ENCODE peak calls at places on chromosomes 12 and 14, in five cellular contexts. One of them, this sample, is unnamed.
A peak's percentile ranks its signal among the peaks of the same experiment; 100 is the strongest.

GRCh38 chr14:52917732-52918131 is 33.1 kb downstream of the FERMT2 start:
- DNase-seq in K562: no peak
- DNase-seq in stomach: no peak
- DNase-seq in tibial nerve: no peak
- DNase-seq in A549: no peak
- DNase-seq in this sample: no peak

GRCh38 chr14:90213099-90213748 is 43.1 kb upstream of the PSMC1 start:
- DNase-seq in K562: no peak
- DNase-seq in stomach: no peak
- DNase-seq in tibial nerve: no peak
- DNase-seq in A549: no peak
- DNase-seq in this sample: no peak

GRCh38 chr12:93922583-93923006 is 225.8 kb upstream of the PLXNC1 start:
- DNase-seq in K562: peak; percentile 34
- DNase-seq in stomach: no peak
- DNase-seq in tibial nerve: no peak
- DNase-seq in A549: peak; percentile 79
- DNase-seq in this sample: no peak

GRCh38 chr14:101070540-101071492 is 167.3 kb upstream of the RTL1 start:
- DNase-seq in K562: no peak
- DNase-seq in stomach: peak; percentile 5
- DNase-seq in tibial nerve: peak; percentile 7
- DNase-seq in A549: no peak
- DNase-seq in this sample: peak; percentile 5

GRCh38 chr14:76904100-76904739 is 78.0 kb downstream of the LRRC74A start:
- DNase-seq in K562: no peak
- DNase-seq in stomach: no peak
- DNase-seq in tibial nerve: no peak
- DNase-seq in A549: peak; percentile 80
- DNase-seq in this sample: peak; percentile 32

GRCh38 chr12:100672075-100672592 is 98.7 kb downstream of the GAS2L3 start:
- DNase-seq in K562: peak; percentile 55
- DNase-seq in stomach: no peak
- DNase-seq in tibial nerve: no peak
- DNase-seq in A549: peak; percentile 29
- DNase-seq in this sample: peak; percentile 15

GRCh38 chr14:103384450-103385152 is 614 bp upstream of the MARK3 start:
- DNase-seq in K562: no peak
- DNase-seq in stomach: no peak
- DNase-seq in tibial nerve: no peak
- DNase-seq in A549: no peak
- DNase-seq in this sample: no peak

GRCh38 chr14:58356268-58356667 is 39.5 kb upstream of the TOMM20L start:
- DNase-seq in K562: no peak
- DNase-seq in stomach: no peak
- DNase-seq in tibial nerve: no peak
- DNase-seq in A549: no peak
- DNase-seq in this sample: no peak

GRCh38 chr12:119222222-119222951 is 43.7 kb downstream of the HSPB8 start:
- DNase-seq in K562: no peak
- DNase-seq in stomach: no peak
- DNase-seq in tibial nerve: no peak
- DNase-seq in A549: no peak
- DNase-seq in this sample: no peak

GRCh38 chr14:21070083-21070609 is at the start of gene ARHGEF40:
- DNase-seq in K562: peak; percentile 58
- DNase-seq in stomach: peak; percentile 74
- DNase-seq in tibial nerve: peak; percentile 46
- DNase-seq in A549: no peak
- DNase-seq in this sample: peak; percentile 69

GRCh38 chr12:27965966-27966365 is 6.6 kb downstream of the PTHLH start:
- DNase-seq in K562: no peak
- DNase-seq in stomach: no peak
- DNase-seq in tibial nerve: no peak
- DNase-seq in A549: no peak
- DNase-seq in this sample: no peak

GRCh38 chr14:64761441-64762043 is 57.3 kb downstream of the PLEKHG3 start:
- DNase-seq in K562: no peak
- DNase-seq in stomach: no peak
- DNase-seq in tibial nerve: no peak
- DNase-seq in A549: no peak
- DNase-seq in this sample: no peak

GRCh38 chr14:95250126-95250824 is 69.4 kb downstream of the CLMN start:
- DNase-seq in K562: no peak
- DNase-seq in stomach: peak; percentile 16
- DNase-seq in tibial nerve: no peak
- DNase-seq in A549: no peak
- DNase-seq in this sample: no peak

GRCh38 chr14:79082883-79083282 is 912.7 kb downstream of the NRXN3 start:
- DNase-seq in K562: no peak
- DNase-seq in stomach: no peak
- DNase-seq in tibial nerve: no peak
- DNase-seq in A549: no peak
- DNase-seq in this sample: no peak

GRCh38 chr14:22469541-22470303 is 119.3 kb downstream of the DAD1 start:
- DNase-seq in K562: no peak
- DNase-seq in stomach: no peak
- DNase-seq in tibial nerve: no peak
- DNase-seq in A549: no peak
- DNase-seq in this sample: no peak

GRCh38 chr12:124753993-124754392 is 109.7 kb downstream of the SCARB1 start:
- DNase-seq in K562: no peak
- DNase-seq in stomach: no peak
- DNase-seq in tibial nerve: no peak
- DNase-seq in A549: no peak
- DNase-seq in this sample: no peak

GRCh38 chr12:124755801-124756148 is 107.9 kb downstream of the SCARB1 start:
- DNase-seq in K562: no peak
- DNase-seq in stomach: no peak
- DNase-seq in tibial nerve: no peak
- DNase-seq in A549: no peak
- DNase-seq in this sample: no peak

GRCh38 chr12:124754491-124754890 is 109.2 kb downstream of the SCARB1 start:
- DNase-seq in K562: no peak
- DNase-seq in stomach: no peak
- DNase-seq in tibial nerve: no peak
- DNase-seq in A549: no peak
- DNase-seq in this sample: no peak

GRCh38 chr12:124756151-124756550 is 107.5 kb downstream of the SCARB1 start:
- DNase-seq in K562: no peak
- DNase-seq in stomach: no peak
- DNase-seq in tibial nerve: no peak
- DNase-seq in A549: no peak
- DNase-seq in this sample: no peak

DNA sequence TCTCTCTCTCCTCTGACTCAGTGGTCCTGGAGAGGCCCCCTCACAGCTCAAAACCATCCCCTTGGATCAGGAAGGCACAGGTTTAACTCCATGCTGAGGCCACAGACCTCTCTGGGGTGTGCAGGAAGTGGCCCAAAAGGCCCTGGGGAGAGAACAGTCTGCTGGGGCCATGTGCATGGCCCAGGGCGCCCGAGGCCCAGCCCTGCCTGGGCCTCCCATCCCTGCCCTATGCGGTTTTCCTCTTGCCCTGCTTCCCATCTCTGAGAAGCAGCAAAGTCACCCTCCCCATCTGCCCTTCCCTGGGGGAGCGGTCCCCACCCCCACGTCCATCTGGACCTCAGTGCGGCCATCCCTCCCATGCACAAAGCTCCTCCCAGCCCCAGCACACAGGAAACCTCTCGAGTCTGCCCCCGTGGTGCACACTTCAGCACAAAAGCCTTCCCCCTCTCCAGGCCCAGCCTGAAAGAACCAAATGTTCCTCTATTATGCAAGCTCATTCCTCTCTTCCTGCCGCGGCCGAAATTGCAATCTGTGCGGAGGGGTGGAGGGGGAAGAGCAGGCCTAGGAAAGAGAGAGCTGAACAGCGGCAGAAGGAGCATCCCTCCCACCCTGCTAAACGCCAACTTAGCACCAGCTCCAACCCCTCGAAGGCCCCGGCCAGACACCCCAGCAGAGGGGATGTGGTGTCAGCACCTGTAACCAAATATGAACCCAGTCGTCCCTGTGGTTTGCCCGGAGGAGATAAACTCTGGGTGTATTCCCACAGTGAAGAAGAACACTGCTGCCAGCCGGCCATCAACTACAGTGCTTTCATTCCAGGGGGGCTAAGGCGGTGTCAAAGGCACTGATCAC is 108.5 kb downstream of the SCARB1 start:
- DNase-seq in K562: no peak
- DNase-seq in stomach: peak; percentile 46
- DNase-seq in tibial nerve: peak; percentile 84
- DNase-seq in A549: no peak
- DNase-seq in this sample: peak; percentile 73
- TF ChIP-seq POLR2A in K562: no peak
- TF ChIP-seq POLR2A in stomach: no peak
- TF ChIP-seq POLR2A in tibial nerve: no peak
- TF ChIP-seq POLR2A in A549: no peak
- TF ChIP-seq POLR2A in this sample: no peak

DNA sequence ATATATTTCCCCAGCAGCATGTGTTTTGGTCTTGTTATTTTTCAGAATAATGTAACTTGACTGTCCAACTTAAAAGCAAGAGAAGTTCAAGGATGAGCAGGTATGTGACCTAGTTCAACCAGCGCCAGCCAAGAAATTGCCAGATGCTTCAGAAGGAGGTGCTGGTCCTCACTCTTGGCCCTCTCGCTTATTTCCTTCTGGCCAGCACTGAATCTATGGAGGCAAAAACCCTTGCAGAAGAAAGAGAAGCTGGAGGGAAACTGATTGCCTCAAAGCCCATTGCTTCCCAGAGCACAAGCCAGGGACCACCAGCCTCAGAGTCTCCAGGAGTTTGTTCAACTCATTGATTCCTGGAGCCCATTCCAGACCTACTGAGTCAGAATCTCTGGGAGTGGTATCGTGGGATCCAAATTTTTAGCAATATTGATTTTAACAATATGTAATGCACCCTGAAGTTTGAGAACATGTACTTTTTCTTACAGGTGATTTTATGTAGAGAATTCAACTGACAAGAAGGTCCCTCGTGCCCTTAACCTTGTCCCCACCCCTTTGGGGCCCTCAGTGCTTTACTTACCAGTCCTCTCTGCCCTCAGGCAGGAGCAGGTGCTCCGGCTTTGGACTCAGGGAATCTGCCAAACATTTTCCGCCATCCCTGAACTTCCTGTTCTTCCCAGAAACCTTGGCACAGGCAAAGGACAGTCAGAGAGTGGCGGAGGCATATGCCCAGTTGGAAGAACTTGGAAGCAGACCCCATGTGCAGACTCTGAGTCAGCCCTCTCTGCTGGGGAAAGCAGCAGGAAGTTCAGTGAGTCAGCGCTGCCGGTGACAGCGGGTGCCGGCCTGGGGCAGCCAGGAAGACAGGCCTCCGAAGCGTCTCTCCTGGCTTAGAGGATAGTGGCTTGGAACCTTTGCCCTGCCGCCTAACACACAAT is 10.3 kb downstream of the BEST3 start:
- DNase-seq in K562: peak; percentile 76
- DNase-seq in stomach: peak; percentile 31
- DNase-seq in tibial nerve: no peak
- DNase-seq in A549: peak; percentile 91
- DNase-seq in this sample: peak; percentile 21
- TF ChIP-seq EP300 in K562: no peak
- TF ChIP-seq EP300 in stomach: no peak
- TF ChIP-seq EP300 in tibial nerve: no peak
- TF ChIP-seq EP300 in A549: peak; percentile 16
- TF ChIP-seq EP300 in this sample: no peak

GRCh38 chr12:120711411-120711810 is 1.2 kb downstream of the UNC119B start:
- DNase-seq in K562: no peak
- DNase-seq in stomach: no peak
- DNase-seq in tibial nerve: no peak
- DNase-seq in A549: no peak
- DNase-seq in this sample: no peak
- H3K27ac ChIP-seq in K562: no peak overlapping the region
- H3K27ac ChIP-seq in stomach: peak overlapping the region; percentile 91
- H3K27ac ChIP-seq in tibial nerve: peak overlapping the region; percentile 85
- H3K27ac ChIP-seq in A549: peak overlapping the region; percentile 85
- H3K27ac ChIP-seq in this sample: peak overlapping the region; percentile 90

GRCh38 chr12:116525418-116526001 is 33.7 kb upstream of the MAP1LC3B2 start:
- DNase-seq in K562: no peak
- DNase-seq in stomach: peak; percentile 80
- DNase-seq in tibial nerve: peak; percentile 40
- DNase-seq in A549: peak; percentile 87
- DNase-seq in this sample: peak; percentile 45
- TF ChIP-seq POLR2A in K562: no peak
- TF ChIP-seq POLR2A in stomach: no peak
- TF ChIP-seq POLR2A in tibial nerve: no peak
- TF ChIP-seq POLR2A in A549: no peak
- TF ChIP-seq POLR2A in this sample: no peak

DNA sequence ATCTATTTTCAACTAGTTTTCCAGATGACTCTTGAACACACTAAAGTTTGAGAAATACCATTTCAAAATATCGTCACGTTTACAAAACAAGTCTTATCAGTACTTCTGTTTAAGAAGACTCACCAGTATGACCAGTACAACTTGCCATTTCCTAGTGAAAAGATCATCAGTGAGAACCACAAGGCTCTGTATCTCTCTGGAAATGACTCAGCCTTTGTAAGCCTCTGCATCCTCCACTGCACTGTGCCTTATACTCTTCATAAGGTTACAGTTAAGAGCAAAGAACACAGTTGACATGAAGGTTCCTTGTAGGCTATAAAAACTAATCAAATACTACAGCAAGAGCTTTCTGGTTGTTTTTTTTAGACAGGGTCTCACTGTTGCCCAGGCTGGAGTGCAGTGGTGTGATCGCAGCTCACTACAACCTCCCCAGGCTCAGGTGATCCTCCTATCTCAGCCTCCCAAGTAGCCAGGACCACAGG is 5.7 kb upstream of the VTI1B start:
- DNase-seq in K562: peak; percentile 81
- DNase-seq in stomach: no peak
- DNase-seq in tibial nerve: no peak
- DNase-seq in A549: peak; percentile 16
- DNase-seq in this sample: no peak
- TF ChIP-seq EP300 in K562: peak; percentile 88
- TF ChIP-seq EP300 in stomach: no peak
- TF ChIP-seq EP300 in tibial nerve: no peak
- TF ChIP-seq EP300 in A549: no peak
- TF ChIP-seq EP300 in this sample: no peak

DNA sequence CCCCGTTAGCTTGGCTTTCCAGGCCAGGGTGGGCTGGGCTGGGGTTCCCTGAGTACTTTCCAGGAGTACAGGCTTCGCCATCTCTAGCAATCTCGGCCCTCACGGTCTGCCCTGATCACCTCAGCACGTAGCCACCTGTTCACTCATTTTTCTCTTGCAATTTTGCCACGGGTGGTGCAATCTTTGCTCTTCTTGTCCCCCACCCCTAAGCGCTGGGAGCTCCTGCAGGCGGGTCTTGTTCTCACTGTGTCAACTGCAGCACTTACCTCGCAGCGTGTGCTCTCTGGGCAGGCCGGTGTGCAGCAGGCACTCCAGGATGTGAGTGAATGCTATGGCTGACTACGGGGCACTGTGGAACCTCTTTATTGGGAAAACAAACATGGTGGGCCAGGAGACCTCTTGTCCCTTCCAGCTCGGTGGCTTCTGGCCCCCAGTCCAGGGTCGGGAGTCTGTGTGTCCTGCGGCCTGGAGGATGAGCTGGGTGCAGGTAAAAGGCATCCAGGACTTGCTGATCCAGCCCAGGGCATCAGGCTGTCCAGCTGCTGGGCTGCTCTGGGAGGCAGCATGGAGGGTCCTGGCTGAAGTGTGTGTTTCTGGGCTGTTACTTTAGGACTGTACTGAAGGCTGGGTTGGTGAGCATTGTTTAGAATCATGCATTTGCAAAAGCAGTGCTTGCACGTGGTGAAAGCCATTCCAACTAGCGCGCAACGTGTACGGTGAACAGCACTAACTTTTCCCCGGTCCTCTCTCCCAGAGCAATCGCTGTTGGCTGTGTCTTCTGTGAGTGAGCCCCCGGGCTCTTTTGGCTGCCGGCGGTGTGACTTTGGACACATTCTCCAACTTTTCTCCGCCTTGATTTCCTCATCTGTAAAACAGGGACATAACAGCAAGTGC is 1.5 kb upstream of the ULK1 start:
- DNase-seq in K562: no peak
- DNase-seq in stomach: no peak
- DNase-seq in tibial nerve: no peak
- DNase-seq in A549: no peak
- DNase-seq in this sample: no peak
- H3K27ac ChIP-seq in K562: no peak overlapping the region
- H3K27ac ChIP-seq in stomach: peak overlapping the region; percentile 97
- H3K27ac ChIP-seq in tibial nerve: no peak overlapping the region
- H3K27ac ChIP-seq in A549: no peak overlapping the region
- H3K27ac ChIP-seq in this sample: no peak overlapping the region

This sample was measured in transverse colon.